ENCODE peak calls at places on chromosomes 16 and 17, in five cellular contexts. W is NK-92 treated with Interleukin-12 subunit alpha and Interleukin-12 subunit beta, amount 100 ng/mL, for 24 hours; N is NCI-H2029 treated with DMSO at 0.1 percent for 48 hours; M is neural progenitor cell; S is activated gamma-delta T cell treated with anti-CD3 and anti-CD28 coated beads, Interleukin-2, amount 50 U/mL, for 16 hours. L is an unnamed sample.

GRCh38 chr16:23957287-23957686 is 121.5 kb downstream of the PRKCB start:
- DNase-seq in W (no peak), S (no peak), M (no peak), N (no peak), L (no peak)

GRCh38 chr17:49739662-49740271 is 24.2 kb downstream of the FAM117A start:
- DNase-seq in N (peak), S (peak), W (peak), M (no peak), L (peak)

GRCh38 chr16:69691980-69692911 is 34.1 kb downstream of the NQO1 start:
- DNase-seq in M (no peak), S (no peak), N (no peak), W (no peak), L (no peak)

GRCh38 chr17:8965394-8966168 is at the start of gene PIK3R5:
- DNase-seq in N (no peak), W (no peak), M (peak), S (peak), L (peak)

GRCh38 chr16:51576498-51576897 is 425.4 kb upstream of the SALL1 start:
- DNase-seq in N (no peak), S (no peak), W (no peak), M (no peak), L (no peak)

GRCh38 chr16:27965801-27966200 is 97.7 kb downstream of the GSG1L start:
- DNase-seq in W (no peak), N (no peak), S (no peak), M (no peak), L (no peak)

GRCh38 chr17:79513805-79514535 is 96.9 kb downstream of the RBFOX3 start:
- DNase-seq in W (no peak), N (no peak), M (no peak), S (no peak), L (no peak)

GRCh38 chr16:50537533-50538290 is 10.5 kb upstream of the NKD1 start:
- DNase-seq in S (no peak), W (no peak), N (no peak), M (no peak), L (no peak)

GRCh38 chr16:87123356-87124001 is 193.7 kb downstream of the C16orf95 start:
- DNase-seq in S (no peak), M (no peak), W (no peak), N (no peak), L (no peak)

GRCh38 chr17:65723356-65723928 is 162.0 kb upstream of the AXIN2 start:
- DNase-seq in W (no peak), N (no peak), M (no peak), S (no peak), L (no peak)

GRCh38 chr17:49085565-49086315 is 46.8 kb upstream of the B4GALNT2 start:
- DNase-seq in M (no peak), W (no peak), N (no peak), S (no peak), L (no peak)

GRCh38 chr16:69924777-69925191 is 26.4 kb upstream of the CLEC18A start:
- DNase-seq in N (no peak), M (no peak), S (no peak), W (no peak), L (no peak)

GRCh38 chr17:39183766-39184165 is 13.7 kb downstream of the CACNB1 start:
- DNase-seq in W (no peak), N (no peak), M (no peak), S (no peak), L (no peak)

GRCh38 chr17:80145076-80146075 is 1.6 kb downstream of the EIF4A3 start:
- DNase-seq in W (no peak), N (no peak), M (no peak), S (no peak), L (no peak)

GRCh38 chr16:50887500-50887899 is 145.6 kb downstream of the CYLD start:
- DNase-seq in S (no peak), W (no peak), N (no peak), M (no peak), L (no peak)

GRCh38 chr16:1933097-1933661 is 9.8 kb downstream of the MSRB1 start:
- DNase-seq in M (no peak), W (no peak), S (no peak), N (no peak), L (no peak)

GRCh38 chr16:84209989-84210388 is 19.0 kb downstream of the ADAD2 start:
- DNase-seq in N (no peak), S (no peak), W (no peak), M (no peak), L (no peak)

GRCh38 chr16:68506331-68507053 is 32.6 kb upstream of the ZFP90 start:
- DNase-seq in W (no peak), M (no peak), N (no peak), S (no peak), L (no peak)

GRCh38 chr17:57714660-57715059 is 30.4 kb downstream of the CCDC182 start:
- DNase-seq in N (peak), W (no peak), S (no peak), M (no peak), L (no peak)

GRCh38 chr16:83689385-83689831 is 118.4 kb upstream of the HSBP1 start:
- DNase-seq in M (no peak), W (no peak), N (no peak), S (no peak), L (no peak)

GRCh38 chr16:70162041-70162451 is 11.5 kb upstream of the CLEC18C start:
- DNase-seq in S (no peak), M (no peak), W (no peak), N (no peak), L (no peak)

GRCh38 chr17:10290046-10290445 is 82.8 kb downstream of the MYH13 start:
- DNase-seq in N (no peak), M (no peak), S (no peak), W (no peak), L (no peak)

GRCh38 chr17:78176548-78177025 is 8.2 kb downstream of the SYNGR2 start:
- DNase-seq in M (peak), W (peak), S (peak), N (no peak), L (peak)

GRCh38 chr17:52673791-52674190 is 515.3 kb upstream of the CA10 start:
- DNase-seq in S (no peak), M (no peak), N (no peak), W (no peak), L (no peak)

L was measured in stimulated activated CD8-positive, alpha-beta memory T cell treated with anti-CD3 and anti-CD28 coated beads, Interleukin-4, amount 100 ng/mL, for 24 hours.